ENCODE peak calls at places on chromosomes 5 and 9, in four cellular contexts. A, N, K and X are unnamed samples.

GRCh38 chr9:91483189-91483691 is 59.6 kb upstream of the NFIL3 start:
- DNase-seq in A (peak), N (no peak), K (peak), X (no peak)

GRCh38 chr5:131109540-131110255 is 55.4 kb downstream of the HINT1 start:
- DNase-seq in A (peak), N (peak), K (peak), X (peak)

GRCh38 chr5:149937610-149938009 is 7.0 kb downstream of the PDE6A start:
- DNase-seq in A (no peak), N (no peak), K (no peak), X (no peak)

GRCh38 chr5:38796000-38796738 is 49.6 kb upstream of the OSMR start:
- DNase-seq in A (peak), N (no peak), K (peak), X (no peak)

GRCh38 chr9:19000133-19000532 is 32.9 kb downstream of the SAXO1 start:
- DNase-seq in A (no peak), N (no peak), K (no peak), X (no peak)

GRCh38 chr5:94810281-94810680 is 191.8 kb downstream of the SLF1 start:
- DNase-seq in A (no peak), N (no peak), K (no peak), X (no peak)

GRCh38 chr5:151020304-151021031 is at the start of gene GPX3:
- DNase-seq in A (peak), N (peak), K (peak), X (peak)

GRCh38 chr9:114081441-114082016 is 3.4 kb upstream of the AMBP start:
- DNase-seq in A (no peak), N (no peak), K (no peak), X (no peak)

GRCh38 chr5:166618555-166618954 is 1672.9 kb upstream of the WWC1 start:
- DNase-seq in A (no peak), N (no peak), K (no peak), X (peak)

GRCh38 chr5:14450055-14450524 is 131.5 kb upstream of the OTULINL start:
- DNase-seq in A (peak), N (no peak), K (peak), X (no peak)

GRCh38 chr5:40503438-40503837 is 176.3 kb upstream of the PTGER4 start:
- DNase-seq in A (peak), N (no peak), K (no peak), X (no peak)

GRCh38 chr9:22165144-22165543 is 156.0 kb upstream of the CDKN2B start:
- DNase-seq in A (peak), N (no peak), K (peak), X (no peak)

GRCh38 chr9:125889524-125890473 is 142.6 kb downstream of the PBX3 start:
- DNase-seq in A (peak), N (peak), K (peak), X (peak)

GRCh38 chr5:99105216-99105615 is 176.4 kb upstream of the CHD1 start:
- DNase-seq in A (no peak), N (no peak), K (peak), X (no peak)

GRCh38 chr9:110049699-110050450 is 158.1 kb downstream of the C9orf152 start:
- DNase-seq in A (no peak), N (no peak), K (peak), X (peak)

GRCh38 chr9:76667521-76667957 is 96.7 kb upstream of the PCA3 start:
- DNase-seq in A (peak), N (no peak), K (peak), X (no peak)

GRCh38 chr5:168086104-168086610 is 205.3 kb upstream of the WWC1 start:
- DNase-seq in A (no peak), N (no peak), K (peak), X (no peak)

GRCh38 chr5:17061973-17062470 is 125.9 kb upstream of the MYO10 start:
- DNase-seq in A (no peak), N (no peak), K (no peak), X (no peak)

GRCh38 chr5:179802950-179803562 is 3.6 kb downstream of the MGAT4B start:
- DNase-seq in A (no peak), N (no peak), K (no peak), X (no peak)

GRCh38 chr9:137588891-137589290 is 1.4 kb downstream of the ZMYND19 start:
- DNase-seq in A (no peak), N (no peak), K (no peak), X (no peak)

GRCh38 chr9:137590469-137591383 is at the start of gene ZMYND19:
- DNase-seq in A (peak), N (peak), K (peak), X (peak)

GRCh38 chr9:137590123-137590468 is 216 bp downstream of the ZMYND19 start:
- DNase-seq in A (no peak), N (no peak), K (no peak), X (no peak)

GRCh38 chr9:137588311-137588710 is 2.0 kb downstream of the ZMYND19 start:
- DNase-seq in A (no peak), N (no peak), K (no peak), X (no peak)

DNA sequence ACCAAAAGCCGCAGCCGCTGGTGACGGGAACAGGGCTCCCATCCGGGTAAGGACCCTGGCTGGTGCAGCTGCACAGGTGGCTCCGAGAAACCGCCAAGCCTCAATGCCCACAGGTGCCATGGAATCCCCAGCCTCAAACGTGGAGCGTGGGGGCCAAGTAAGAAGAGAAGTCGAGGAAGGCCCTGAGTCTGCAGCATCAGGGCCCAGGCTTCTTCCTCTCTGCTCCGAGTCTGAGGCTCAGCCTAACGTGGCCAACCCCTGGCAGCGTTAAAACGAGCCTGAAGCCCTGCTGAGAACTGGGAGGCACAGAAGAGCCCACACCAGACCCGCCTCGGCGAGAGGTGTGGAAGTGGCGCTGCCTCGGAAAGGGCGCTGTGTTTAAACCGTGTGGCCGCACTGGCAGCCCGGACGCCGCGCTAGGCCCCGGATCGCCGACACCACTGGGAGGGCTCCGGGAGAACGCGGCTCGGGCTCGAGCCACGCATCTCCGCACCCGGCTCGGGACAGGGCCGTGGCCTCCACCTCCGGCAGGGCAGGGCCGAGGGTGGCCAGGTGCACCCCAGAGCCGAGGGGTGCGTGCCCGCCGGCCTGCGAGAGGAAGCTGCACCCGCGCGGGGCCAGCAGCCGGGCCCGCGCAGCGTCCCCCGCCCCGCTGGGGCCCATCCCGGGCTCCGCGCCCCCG is 730 bp downstream of the ZMYND19 start:
- DNase-seq in A (no peak), N (no peak), K (peak), X (no peak)
- H3K23ac ChIP-seq in A (peak), N (peak), K (peak), X (no peak)

DNA sequence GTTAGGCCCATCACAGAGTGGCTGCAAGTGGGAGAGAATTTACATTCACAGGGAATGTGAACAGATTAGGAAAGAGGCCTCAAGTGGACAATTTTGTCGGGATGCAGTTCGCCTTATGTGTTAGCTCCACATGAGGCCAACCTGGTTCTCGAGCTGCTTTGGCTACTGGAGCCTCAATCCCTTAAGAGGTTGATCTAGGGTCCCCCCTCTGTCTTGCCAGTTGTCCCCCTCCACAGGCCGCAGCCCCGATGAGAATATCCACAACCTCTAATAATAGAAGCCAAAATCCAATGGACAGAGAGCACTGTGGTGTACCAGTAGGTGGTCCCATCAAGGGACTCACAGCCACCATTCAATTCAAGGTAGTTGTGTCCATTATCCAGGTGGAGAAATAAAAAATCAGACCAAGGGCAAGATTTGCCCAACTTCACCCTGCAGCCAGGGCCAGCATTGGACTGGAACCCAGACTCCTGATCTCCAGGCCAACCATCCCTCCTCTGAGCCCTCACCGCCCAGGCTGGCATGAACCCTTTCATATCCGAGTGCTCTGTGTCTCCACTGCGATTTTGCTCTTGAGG is 1.7 kb upstream of the COL15A1 start:
- DNase-seq in A (no peak), N (no peak), K (no peak), X (no peak)
- H3K23ac ChIP-seq in A (no peak), N (no peak), K (no peak), X (no peak)

GRCh38 chr5:69369369-69370121 is at the start of the genes AK6, RAD17 and TAF9:
- DNase-seq in A (peak), N (peak), K (peak), X (peak)
- H3K23ac ChIP-seq in A (peak), N (peak), K (no peak), X (no peak)

GRCh38 chr9:86671018-86671417 is 276.3 kb downstream of the GAS1 start:
- DNase-seq in A (no peak), N (no peak), K (no peak), X (no peak)

GRCh38 chr9:86664603-86665002 is 282.7 kb downstream of the GAS1 start:
- DNase-seq in A (no peak), N (no peak), K (no peak), X (no peak)

GRCh38 chr9:86668488-86668887 is 278.8 kb downstream of the GAS1 start:
- DNase-seq in A (peak), N (no peak), K (no peak), X (no peak)

GRCh38 chr9:86667307-86667706 is 280.0 kb downstream of the GAS1 start:
- DNase-seq in A (peak), N (no peak), K (no peak), X (no peak)

DNA sequence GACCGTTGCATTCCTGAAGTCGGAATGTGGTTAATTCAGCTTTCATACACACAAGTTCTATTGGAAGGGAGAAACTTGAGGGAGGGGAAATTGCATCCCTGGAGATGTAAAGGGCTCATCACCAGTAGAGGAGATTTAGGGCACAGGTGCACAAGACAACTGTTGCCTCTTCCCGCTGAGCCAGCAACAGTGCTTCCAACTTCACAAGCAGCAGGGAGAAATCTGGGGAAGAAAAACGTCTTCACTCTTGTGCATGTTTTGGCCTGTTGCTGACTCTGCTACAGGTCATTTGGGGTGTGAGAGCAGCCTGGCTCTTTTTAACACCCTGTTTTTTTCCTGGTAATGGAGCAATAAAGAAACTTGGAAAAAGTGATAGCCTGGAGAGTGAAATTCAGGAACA is 277.9 kb downstream of the GAS1 start:
- DNase-seq in A (no peak), N (no peak), K (no peak), X (no peak)
- H3K23ac ChIP-seq in A (no peak), N (no peak), K (no peak), X (no peak)

GRCh38 chr5:119328753-119329602 is 26.8 kb upstream of the TNFAIP8 start:
- DNase-seq in A (peak), N (no peak), K (peak), X (peak)

GRCh38 chr5:119329701-119330100 is 26.1 kb upstream of the TNFAIP8 start:
- DNase-seq in A (peak), N (no peak), K (peak), X (no peak)

GRCh38 chr5:119331566-119332095 is 24.2 kb upstream of the TNFAIP8 start:
- DNase-seq in A (no peak), N (no peak), K (peak), X (no peak)

GRCh38 chr5:119332978-119333401 is 22.8 kb upstream of the TNFAIP8 start:
- DNase-seq in A (no peak), N (no peak), K (no peak), X (no peak)

GRCh38 chr5:119330367-119331183 is 25.2 kb upstream of the TNFAIP8 start:
- DNase-seq in A (no peak), N (no peak), K (no peak), X (peak)
- H3K23ac ChIP-seq in A (no peak), N (no peak), K (no peak), X (no peak)